ENCODE peak calls at places on chromosomes 16 and 17, in four cellular contexts. U is K562, W is GM12878, L is HepG2. N is an unnamed sample.

GRCh38 chr17:82374626-82375331 is 3.2 kb downstream of the UTS2R start:
- DNase-seq in U (no peak), W (no peak), L (no peak), N (no peak)

GRCh38 chr17:76007131-76007849 is 6.6 kb downstream of the CDK3 start:
- DNase-seq in U (no peak), W (no peak), L (no peak), N (no peak)

GRCh38 chr16:86772671-86773338 is 194.5 kb downstream of the FOXL1 start:
- DNase-seq in U (no peak), W (no peak), L (no peak), N (no peak)

GRCh38 chr17:41689497-41690299 is 1.0 kb downstream of the EIF1 start:
- DNase-seq in U (peak; percentile 77), W (no peak), L (peak; percentile 69), N (no peak)

GRCh38 chr17:74153821-74154430 is 49.6 kb upstream of the RPL38 start:
- DNase-seq in U (no peak), W (no peak), L (no peak), N (no peak)

GRCh38 chr17:36128411-36128978 is 24.9 kb downstream of the CCL4 start:
- DNase-seq in U (no peak), W (no peak), L (no peak), N (no peak)

GRCh38 chr16:27448531-27449433 is 46.8 kb downstream of the IL21R start:
- DNase-seq in U (no peak), W (no peak), L (peak; percentile 29), N (no peak)

GRCh38 chr16:54931757-54932660 is 1.3 kb downstream of the IRX5 start:
- DNase-seq in U (no peak), W (no peak), L (no peak), N (no peak)

GRCh38 chr17:65277576-65277975 is 140.4 kb downstream of the RGS9 start:
- DNase-seq in U (no peak), W (no peak), L (no peak), N (no peak)

GRCh38 chr17:35586569-35587073 is 501 bp upstream of the AP2B1 start:
- DNase-seq in U (no peak), W (no peak), L (no peak), N (no peak)

GRCh38 chr17:30954046-30954805 is 16.6 kb upstream of the RNF135 start:
- DNase-seq in U (peak; percentile 17), W (no peak), L (no peak), N (no peak)

GRCh38 chr17:63402808-63403207 is 43.3 kb downstream of the CYB561 start:
- DNase-seq in U (no peak), W (no peak), L (no peak), N (no peak)

GRCh38 chr17:31248986-31249385 is 48.1 kb downstream of the OMG start:
- DNase-seq in U (no peak), W (no peak), L (no peak), N (no peak)

GRCh38 chr17:14725729-14726128 is 424.8 kb downstream of the HS3ST3B1 start:
- DNase-seq in U (no peak), W (no peak), L (no peak), N (no peak)

GRCh38 chr17:13590441-13590840 is 11.3 kb downstream of the HS3ST3A1 start:
- DNase-seq in U (no peak), W (no peak), L (no peak), N (no peak)

GRCh38 chr17:82412535-82413520 is 5.3 kb upstream of the HEXD start:
- DNase-seq in U (no peak), W (no peak), L (peak; percentile 86), N (no peak)

GRCh38 chr16:57475711-57476339 is 10.5 kb downstream of the DOK4 start:
- DNase-seq in U (peak; percentile 88), W (no peak), L (peak; percentile 69), N (peak; percentile 82)

GRCh38 chr16:72894291-72895151 is 153.4 kb downstream of the ZFHX3 start:
- DNase-seq in U (no peak), W (no peak), L (no peak), N (no peak)

GRCh38 chr16:1057252-1057932 is 15.2 kb upstream of the SSTR5 start:
- DNase-seq in U (peak; percentile 46), W (no peak), L (no peak), N (peak; percentile 80)

GRCh38 chr17:3532859-3533142 is 24.8 kb downstream of the TRPV3 start:
- DNase-seq in U (no peak), W (no peak), L (no peak), N (no peak)

GRCh38 chr16:1560866-1561265 is 27.4 kb downstream of the TMEM204 start:
- DNase-seq in U (no peak), W (no peak), L (no peak), N (no peak)

GRCh38 chr17:40824015-40824832 is 1.8 kb upstream of the KRT10 start:
- DNase-seq in U (no peak), W (no peak), L (no peak), N (no peak)

GRCh38 chr16:86642084-86642483 is 63.7 kb downstream of the FOXL1 start:
- DNase-seq in U (no peak), W (no peak), L (no peak), N (no peak)

GRCh38 chr16:89044394-89045180 is 49.1 kb upstream of the ACSF3 start:
- DNase-seq in U (no peak), W (no peak), L (no peak), N (no peak)

GRCh38 chr17:40076101-40076498 is 13.3 kb downstream of the THRA start:
- DNase-seq in U (no peak), W (no peak), L (no peak), N (no peak)

GRCh38 chr16:11142951-11143740 is 112.9 kb downstream of the SOCS1 start:
- DNase-seq in U (no peak), W (no peak), L (no peak), N (no peak)

GRCh38 chr17:44529864-44530263 is 26.7 kb upstream of the GPATCH8 start:
- DNase-seq in U (no peak), W (no peak), L (no peak), N (no peak)

GRCh38 chr17:80202197-80202596 is 17.9 kb downstream of the SGSH start:
- DNase-seq in U (no peak), W (no peak), L (no peak), N (no peak)

GRCh38 chr17:55710829-55711496 is 11.7 kb downstream of the TMEM100 start:
- DNase-seq in U (no peak), W (no peak), L (no peak), N (no peak)

GRCh38 chr17:55708575-55708974 is 14.1 kb downstream of the TMEM100 start:
- DNase-seq in U (peak; percentile 17), W (no peak), L (no peak), N (no peak)

GRCh38 chr17:55709440-55709839 is 13.2 kb downstream of the TMEM100 start:
- DNase-seq in U (no peak), W (no peak), L (no peak), N (no peak)

GRCh38 chr17:55709984-55710383 is 12.7 kb downstream of the TMEM100 start:
- DNase-seq in U (no peak), W (no peak), L (no peak), N (no peak)

DNA sequence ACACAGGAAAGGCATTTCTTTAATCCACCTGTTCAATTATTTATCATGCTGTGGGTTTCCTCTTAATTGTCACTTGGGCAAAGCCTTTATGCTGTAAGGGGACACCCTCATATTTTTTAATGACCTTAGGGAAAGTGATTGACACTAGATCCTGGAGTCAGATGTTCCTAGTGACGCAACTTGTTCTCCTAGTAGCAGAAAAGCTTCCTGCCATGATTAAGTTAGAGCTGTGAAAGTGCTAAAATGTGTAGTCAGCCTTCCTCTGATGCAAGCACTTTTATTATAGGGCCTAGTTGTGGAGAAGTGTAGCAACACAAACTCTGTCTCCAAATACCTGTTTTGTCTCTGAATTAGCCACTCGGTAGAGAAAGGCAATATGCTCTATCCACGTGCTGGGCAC is 12.3 kb downstream of the TMEM100 start:
- DNase-seq in U (no peak), W (no peak), L (no peak), N (no peak)
- TF ChIP-seq FOXK2 in U (no peak), W (no peak), L (no peak), N (no peak)

DNA sequence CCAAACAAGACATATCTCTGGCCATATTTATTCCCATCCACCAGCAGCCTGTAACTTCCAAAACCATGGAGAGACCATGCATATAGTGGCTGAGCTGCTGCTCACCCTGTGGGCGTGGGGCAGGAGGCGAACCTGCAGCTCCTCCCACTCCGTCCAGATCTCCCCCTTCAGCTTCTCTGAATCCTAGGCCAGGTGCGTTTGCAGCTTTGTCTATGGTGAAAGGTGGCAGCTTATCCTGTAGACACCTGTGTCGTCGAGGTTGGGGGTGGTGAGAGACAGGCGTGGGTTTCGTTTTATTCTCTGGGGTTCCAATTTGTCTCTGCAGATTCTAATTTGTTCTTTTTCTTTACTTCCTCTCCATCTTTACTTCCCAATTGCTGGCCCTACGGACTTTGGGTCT is 9.7 kb upstream of the ANKS4B start:
- DNase-seq in U (no peak), W (no peak), L (no peak), N (no peak)
- TF ChIP-seq FOXK2 in U (no peak), W (no peak), L (no peak), N (no peak)

GRCh38 chr17:48307222-48307621 is 122.8 kb downstream of the SKAP1 start:
- DNase-seq in U (peak; percentile 51), W (no peak), L (no peak), N (no peak)

GRCh38 chr17:48311324-48311723 is 118.7 kb downstream of the SKAP1 start:
- DNase-seq in U (no peak), W (no peak), L (no peak), N (no peak)

GRCh38 chr17:48310748-48311213 is 119.2 kb downstream of the SKAP1 start:
- DNase-seq in U (peak; percentile 75), W (no peak), L (no peak), N (peak; percentile 52)

GRCh38 chr17:48308591-48308990 is 121.4 kb downstream of the SKAP1 start:
- DNase-seq in U (no peak), W (no peak), L (no peak), N (no peak)

DNA sequence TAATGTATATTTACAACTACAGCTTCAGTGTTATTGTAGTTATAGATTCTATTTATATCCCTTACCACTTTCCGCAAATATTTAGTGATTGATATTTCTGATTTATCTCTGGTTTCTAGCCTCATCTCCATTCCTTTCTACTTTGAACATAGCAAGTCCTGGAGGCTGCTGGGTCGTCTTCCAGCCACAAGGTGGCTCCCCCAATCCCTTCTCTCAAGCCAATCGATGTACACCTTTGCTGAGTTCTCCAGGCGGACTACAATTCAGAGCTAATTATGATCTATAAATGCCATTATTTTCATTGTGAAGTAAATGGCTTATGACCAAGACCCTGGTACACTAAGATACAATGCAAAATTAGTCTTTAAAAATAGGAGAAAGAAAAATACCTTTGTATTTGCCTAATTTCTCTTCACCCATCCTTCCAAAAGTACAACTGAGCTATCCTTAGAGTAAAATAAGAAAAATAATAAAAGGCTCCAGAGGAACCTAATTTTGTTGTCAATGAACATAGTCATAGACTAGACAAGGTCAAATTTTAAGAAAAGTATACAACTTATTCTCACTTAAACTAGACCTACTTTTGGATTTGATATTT is 122.1 kb downstream of the SKAP1 start:
- DNase-seq in U (peak; percentile 76), W (no peak), L (peak; percentile 56), N (peak; percentile 67)
- TF ChIP-seq FOXK2 in U (no peak), W (no peak), L (no peak), N (no peak)

DNA sequence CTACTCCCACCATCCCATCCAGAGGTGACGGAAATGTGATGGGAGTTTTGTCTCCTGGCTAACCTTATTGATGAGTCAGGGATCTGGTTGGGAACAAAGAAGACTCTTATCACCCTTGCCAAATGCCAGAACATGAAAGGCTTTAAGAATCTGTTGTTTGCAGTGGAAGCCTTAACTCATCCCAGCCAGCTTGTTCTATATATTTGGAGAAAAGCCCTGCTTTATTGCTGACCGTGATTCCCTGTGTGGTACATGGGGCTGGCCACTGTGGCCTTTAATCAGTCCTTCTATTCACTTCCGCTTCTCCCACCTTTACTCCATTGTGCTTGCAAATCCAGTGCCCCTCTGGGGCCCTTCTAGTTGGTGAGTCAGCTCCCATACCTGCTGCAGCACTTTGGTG is 156.6 kb downstream of the PHKB start:
- DNase-seq in U (peak; percentile 15), W (no peak), L (peak; percentile 67), N (no peak)
- TF ChIP-seq FOXK2 in U (no peak), W (no peak), L (no peak), N (no peak)

GRCh38 chr17:70865993-70866804 is 696.9 kb downstream of the KCNJ2 start:
- DNase-seq in U (no peak), W (no peak), L (no peak), N (no peak)
- TF ChIP-seq FOXK2 in U (no peak), W (no peak), L (no peak), N (no peak)

N was measured in HEK293T.